ENCODE peak calls at places on chromosomes 11 and 22, in five cellular contexts. U is substantia nigra; P is activated CD8-positive, alpha-beta memory T cell treated with anti-CD3 and anti-CD28 coated beads, Interleukin-2, amount 50 U/mL, for 48 hours; E is RWPE1; D is fibroblast of gingiva. Y is an unnamed sample.

GRCh38 chr11:104163100-104164027 is 583 bp downstream of the PDGFD start:
- DNase-seq in U (no peak), P (no peak), E (peak; percentile 2), D (peak; percentile 23), Y (no peak)

GRCh38 chr11:24386551-24387404 is 110.1 kb upstream of the LUZP2 start:
- DNase-seq in U (no peak), P (no peak), E (peak; percentile 3), D (peak; percentile 4), Y (no peak)

GRCh38 chr11:114180301-114181055 is 115.7 kb upstream of the NNMT start:
- DNase-seq in U (peak; percentile 40), P (no peak), E (no peak), D (no peak), Y (no peak)

GRCh38 chr11:1258401-1259075 is 35.7 kb downstream of the MUC5B start:
- DNase-seq in U (no peak), P (no peak), E (no peak), D (no peak), Y (no peak)

GRCh38 chr11:79087957-79088318 is 352.9 kb downstream of the TENM4 start:
- DNase-seq in U (no peak), P (no peak), E (no peak), D (no peak), Y (no peak)

GRCh38 chr11:67648796-67649613 is 1.5 kb downstream of the ACY3 start:
- DNase-seq in U (no peak), P (no peak), E (no peak), D (no peak), Y (no peak)

GRCh38 chr22:37186997-37187522 is 987 bp downstream of the C1QTNF6 start:
- DNase-seq in U (no peak), P (no peak), E (no peak), D (no peak), Y (no peak)

GRCh38 chr11:75721852-75722668 is 4.4 kb downstream of the MOGAT2 start:
- DNase-seq in U (no peak), P (no peak), E (no peak), D (no peak), Y (no peak)

GRCh38 chr22:40965936-40966557 is 14.9 kb downstream of the RBX1 start:
- DNase-seq in U (no peak), P (no peak), E (no peak), D (no peak), Y (no peak)

GRCh38 chr11:92702037-92702436 is 267.4 kb upstream of the MTNR1B start:
- DNase-seq in U (no peak), P (no peak), E (no peak), D (no peak), Y (no peak)

GRCh38 chr11:124194696-124195418 is 11.7 kb downstream of the OR10D3 start:
- DNase-seq in U (no peak), P (no peak), E (peak; percentile 38), D (peak; percentile 70), Y (no peak)

GRCh38 chr11:93603225-93603624 is 58.3 kb upstream of the CEP295 start:
- DNase-seq in U (no peak), P (no peak), E (no peak), D (no peak), Y (no peak)

GRCh38 chr22:32574397-32574796 is 99.8 kb downstream of the FBXO7 start:
- DNase-seq in U (no peak), P (no peak), E (no peak), D (no peak), Y (no peak)

GRCh38 chr11:95512177-95512576 is 277.4 kb downstream of the FAM76B start:
- DNase-seq in U (no peak), P (no peak), E (peak; percentile 34), D (peak; percentile 98), Y (no peak)

GRCh38 chr11:13278620-13279486 is 1.3 kb downstream of the BMAL1 start:
- DNase-seq in U (no peak), P (no peak), E (no peak), D (no peak), Y (no peak)

Y was measured in vagina.